ENCODE peak calls at places on chromosomes 12 and 14, in five cellular contexts. One of them, this sample, is unnamed.

GRCh38 chr14:101084436-101084826 is 180.9 kb upstream of the RTL1 start:
- DNase-seq in gastrocnemius medialis: no peak
- DNase-seq in GM23338: no peak
- DNase-seq in activated CD8-positive, alpha-beta T cell treated with anti-CD3 and anti-CD28 coated beads for 36 hours: no peak
- DNase-seq in fibroblast of lung: no peak
- DNase-seq in this sample: no peak

GRCh38 chr12:14167005-14167628 is 185.7 kb upstream of the GRIN2B start:
- DNase-seq in gastrocnemius medialis: no peak
- DNase-seq in GM23338: peak; percentile 75
- DNase-seq in activated CD8-positive, alpha-beta T cell treated with anti-CD3 and anti-CD28 coated beads for 36 hours: peak; percentile 48
- DNase-seq in fibroblast of lung: peak; percentile 18
- DNase-seq in this sample: no peak

GRCh38 chr14:41662780-41663477 is 56.3 kb downstream of the LRFN5 start:
- DNase-seq in gastrocnemius medialis: no peak
- DNase-seq in GM23338: no peak
- DNase-seq in activated CD8-positive, alpha-beta T cell treated with anti-CD3 and anti-CD28 coated beads for 36 hours: no peak
- DNase-seq in fibroblast of lung: peak; percentile 7
- DNase-seq in this sample: no peak

GRCh38 chr12:77710209-77710608 is 120.5 kb upstream of the NAV3 start:
- DNase-seq in gastrocnemius medialis: no peak
- DNase-seq in GM23338: no peak
- DNase-seq in activated CD8-positive, alpha-beta T cell treated with anti-CD3 and anti-CD28 coated beads for 36 hours: no peak
- DNase-seq in fibroblast of lung: no peak
- DNase-seq in this sample: no peak

GRCh38 chr12:112401903-112402498 is 7.4 kb downstream of the RPL6 start:
- DNase-seq in gastrocnemius medialis: no peak
- DNase-seq in GM23338: no peak
- DNase-seq in activated CD8-positive, alpha-beta T cell treated with anti-CD3 and anti-CD28 coated beads for 36 hours: no peak
- DNase-seq in fibroblast of lung: no peak
- DNase-seq in this sample: no peak

GRCh38 chr12:75971253-75971652 is 60.3 kb downstream of the PHLDA1 start:
- DNase-seq in gastrocnemius medialis: no peak
- DNase-seq in GM23338: no peak
- DNase-seq in activated CD8-positive, alpha-beta T cell treated with anti-CD3 and anti-CD28 coated beads for 36 hours: peak; percentile 22
- DNase-seq in fibroblast of lung: no peak
- DNase-seq in this sample: no peak

GRCh38 chr12:21600196-21600595 is 4.5 kb downstream of the GYS2 start:
- DNase-seq in gastrocnemius medialis: no peak
- DNase-seq in GM23338: no peak
- DNase-seq in activated CD8-positive, alpha-beta T cell treated with anti-CD3 and anti-CD28 coated beads for 36 hours: no peak
- DNase-seq in fibroblast of lung: no peak
- DNase-seq in this sample: no peak

GRCh38 chr14:34170891-34171290 is 220.0 kb upstream of the EGLN3 start:
- DNase-seq in gastrocnemius medialis: no peak
- DNase-seq in GM23338: no peak
- DNase-seq in activated CD8-positive, alpha-beta T cell treated with anti-CD3 and anti-CD28 coated beads for 36 hours: no peak
- DNase-seq in fibroblast of lung: no peak
- DNase-seq in this sample: no peak

GRCh38 chr14:59761851-59762250 is 108.7 kb downstream of the RTN1 start:
- DNase-seq in gastrocnemius medialis: no peak
- DNase-seq in GM23338: no peak
- DNase-seq in activated CD8-positive, alpha-beta T cell treated with anti-CD3 and anti-CD28 coated beads for 36 hours: no peak
- DNase-seq in fibroblast of lung: no peak
- DNase-seq in this sample: no peak

GRCh38 chr14:25061923-25062321 is 12.0 kb upstream of the STXBP6 start:
- DNase-seq in gastrocnemius medialis: no peak
- DNase-seq in GM23338: no peak
- DNase-seq in activated CD8-positive, alpha-beta T cell treated with anti-CD3 and anti-CD28 coated beads for 36 hours: no peak
- DNase-seq in fibroblast of lung: no peak
- DNase-seq in this sample: no peak

GRCh38 chr14:99430491-99430890 is 50.2 kb downstream of the SETD3 start:
- DNase-seq in gastrocnemius medialis: no peak
- DNase-seq in GM23338: peak; percentile 80
- DNase-seq in activated CD8-positive, alpha-beta T cell treated with anti-CD3 and anti-CD28 coated beads for 36 hours: peak; percentile 49
- DNase-seq in fibroblast of lung: no peak
- DNase-seq in this sample: no peak

GRCh38 chr12:69428351-69429048 is 41.7 kb upstream of the FRS2 start:
- DNase-seq in gastrocnemius medialis: no peak
- DNase-seq in GM23338: no peak
- DNase-seq in activated CD8-positive, alpha-beta T cell treated with anti-CD3 and anti-CD28 coated beads for 36 hours: no peak
- DNase-seq in fibroblast of lung: no peak
- DNase-seq in this sample: no peak

GRCh38 chr12:23771230-23771949 is 178.1 kb downstream of the SOX5 start:
- DNase-seq in gastrocnemius medialis: peak; percentile 5
- DNase-seq in GM23338: no peak
- DNase-seq in activated CD8-positive, alpha-beta T cell treated with anti-CD3 and anti-CD28 coated beads for 36 hours: no peak
- DNase-seq in fibroblast of lung: peak; percentile 21
- DNase-seq in this sample: no peak

GRCh38 chr12:21656931-21657335 is 709 bp downstream of the LDHB start:
- DNase-seq in gastrocnemius medialis: no peak
- DNase-seq in GM23338: peak; percentile 53
- DNase-seq in activated CD8-positive, alpha-beta T cell treated with anti-CD3 and anti-CD28 coated beads for 36 hours: peak; percentile 68
- DNase-seq in fibroblast of lung: peak; percentile 50
- DNase-seq in this sample: no peak

GRCh38 chr12:5438671-5439200 is 6.8 kb downstream of the NTF3 start:
- DNase-seq in gastrocnemius medialis: no peak
- DNase-seq in GM23338: no peak
- DNase-seq in activated CD8-positive, alpha-beta T cell treated with anti-CD3 and anti-CD28 coated beads for 36 hours: no peak
- DNase-seq in fibroblast of lung: peak; percentile 71
- DNase-seq in this sample: no peak

GRCh38 chr12:124658302-124658701 is 90.9 kb upstream of the NCOR2 start:
- DNase-seq in gastrocnemius medialis: no peak
- DNase-seq in GM23338: no peak
- DNase-seq in activated CD8-positive, alpha-beta T cell treated with anti-CD3 and anti-CD28 coated beads for 36 hours: no peak
- DNase-seq in fibroblast of lung: no peak
- DNase-seq in this sample: no peak

GRCh38 chr12:62211510-62211909 is 48.7 kb upstream of the USP15 start:
- DNase-seq in gastrocnemius medialis: no peak
- DNase-seq in GM23338: no peak
- DNase-seq in activated CD8-positive, alpha-beta T cell treated with anti-CD3 and anti-CD28 coated beads for 36 hours: no peak
- DNase-seq in fibroblast of lung: no peak
- DNase-seq in this sample: no peak

GRCh38 chr14:45120109-45120508 is 14.2 kb downstream of the FKBP3 start:
- DNase-seq in gastrocnemius medialis: no peak
- DNase-seq in GM23338: no peak
- DNase-seq in activated CD8-positive, alpha-beta T cell treated with anti-CD3 and anti-CD28 coated beads for 36 hours: no peak
- DNase-seq in fibroblast of lung: no peak
- DNase-seq in this sample: no peak

GRCh38 chr14:99520571-99521081 is 39.4 kb downstream of the CCNK start:
- DNase-seq in gastrocnemius medialis: no peak
- DNase-seq in GM23338: no peak
- DNase-seq in activated CD8-positive, alpha-beta T cell treated with anti-CD3 and anti-CD28 coated beads for 36 hours: no peak
- DNase-seq in fibroblast of lung: no peak
- DNase-seq in this sample: no peak

GRCh38 chr14:21087294-21088091 is 11.0 kb downstream of the ZNF219 start:
- DNase-seq in gastrocnemius medialis: no peak
- DNase-seq in GM23338: peak; percentile 97
- DNase-seq in activated CD8-positive, alpha-beta T cell treated with anti-CD3 and anti-CD28 coated beads for 36 hours: peak; percentile 59
- DNase-seq in fibroblast of lung: peak; percentile 94
- DNase-seq in this sample: peak; percentile 84

GRCh38 chr14:82565825-82566224 is 1032.2 kb upstream of the SEL1L start:
- DNase-seq in gastrocnemius medialis: no peak
- DNase-seq in GM23338: no peak
- DNase-seq in activated CD8-positive, alpha-beta T cell treated with anti-CD3 and anti-CD28 coated beads for 36 hours: no peak
- DNase-seq in fibroblast of lung: no peak
- DNase-seq in this sample: no peak

GRCh38 chr14:36313898-36314297 is 6.5 kb downstream of the MBIP start:
- DNase-seq in gastrocnemius medialis: no peak
- DNase-seq in GM23338: peak; percentile 21
- DNase-seq in activated CD8-positive, alpha-beta T cell treated with anti-CD3 and anti-CD28 coated beads for 36 hours: no peak
- DNase-seq in fibroblast of lung: no peak
- DNase-seq in this sample: no peak

GRCh38 chr14:88597038-88597437 is 34.2 kb downstream of the ZC3H14 start:
- DNase-seq in gastrocnemius medialis: no peak
- DNase-seq in GM23338: no peak
- DNase-seq in activated CD8-positive, alpha-beta T cell treated with anti-CD3 and anti-CD28 coated beads for 36 hours: no peak
- DNase-seq in fibroblast of lung: no peak
- DNase-seq in this sample: no peak

GRCh38 chr14:64520699-64521098 is 16.1 kb downstream of the ZBTB1 start:
- DNase-seq in gastrocnemius medialis: no peak
- DNase-seq in GM23338: no peak
- DNase-seq in activated CD8-positive, alpha-beta T cell treated with anti-CD3 and anti-CD28 coated beads for 36 hours: no peak
- DNase-seq in fibroblast of lung: no peak
- DNase-seq in this sample: no peak

GRCh38 chr12:47991106-47991550 is 13.1 kb downstream of the COL2A1 start:
- DNase-seq in gastrocnemius medialis: no peak
- DNase-seq in GM23338: no peak
- DNase-seq in activated CD8-positive, alpha-beta T cell treated with anti-CD3 and anti-CD28 coated beads for 36 hours: no peak
- DNase-seq in fibroblast of lung: no peak
- DNase-seq in this sample: no peak

GRCh38 chr12:110137786-110138185 is 13.6 kb downstream of the IFT81 start:
- DNase-seq in gastrocnemius medialis: no peak
- DNase-seq in GM23338: no peak
- DNase-seq in activated CD8-positive, alpha-beta T cell treated with anti-CD3 and anti-CD28 coated beads for 36 hours: no peak
- DNase-seq in fibroblast of lung: no peak
- DNase-seq in this sample: no peak

GRCh38 chr12:44193281-44193680 is 357.4 kb downstream of the TMEM117 start:
- DNase-seq in gastrocnemius medialis: no peak
- DNase-seq in GM23338: no peak
- DNase-seq in activated CD8-positive, alpha-beta T cell treated with anti-CD3 and anti-CD28 coated beads for 36 hours: no peak
- DNase-seq in fibroblast of lung: no peak
- DNase-seq in this sample: no peak

GRCh38 chr12:93892431-93893210 is 215.4 kb downstream of the CRADD start:
- DNase-seq in gastrocnemius medialis: peak; percentile 26
- DNase-seq in GM23338: peak; percentile 38
- DNase-seq in activated CD8-positive, alpha-beta T cell treated with anti-CD3 and anti-CD28 coated beads for 36 hours: no peak
- DNase-seq in fibroblast of lung: no peak
- DNase-seq in this sample: no peak
- TF ChIP-seq CTCF in gastrocnemius medialis: no peak
- TF ChIP-seq CTCF in GM23338: no peak
- TF ChIP-seq CTCF in activated CD8-positive, alpha-beta T cell treated with anti-CD3 and anti-CD28 coated beads for 36 hours: no peak
- TF ChIP-seq CTCF in fibroblast of lung: no peak
- TF ChIP-seq CTCF in this sample: no peak

GRCh38 chr12:116773276-116773731 is 35.2 kb downstream of the RNFT2 start:
- DNase-seq in gastrocnemius medialis: no peak
- DNase-seq in GM23338: peak; percentile 66
- DNase-seq in activated CD8-positive, alpha-beta T cell treated with anti-CD3 and anti-CD28 coated beads for 36 hours: no peak
- DNase-seq in fibroblast of lung: no peak
- DNase-seq in this sample: no peak
- TF ChIP-seq CTCF in gastrocnemius medialis: no peak
- TF ChIP-seq CTCF in GM23338: peak; percentile 33
- TF ChIP-seq CTCF in activated CD8-positive, alpha-beta T cell treated with anti-CD3 and anti-CD28 coated beads for 36 hours: no peak
- TF ChIP-seq CTCF in fibroblast of lung: no peak
- TF ChIP-seq CTCF in this sample: no peak

GRCh38 chr12:121792607-121793500 is 634 bp downstream of the RHOF start:
- DNase-seq in gastrocnemius medialis: no peak
- DNase-seq in GM23338: peak; percentile 67
- DNase-seq in activated CD8-positive, alpha-beta T cell treated with anti-CD3 and anti-CD28 coated beads for 36 hours: peak; percentile 85
- DNase-seq in fibroblast of lung: no peak
- DNase-seq in this sample: no peak
- TF ChIP-seq CTCF in gastrocnemius medialis: no peak
- TF ChIP-seq CTCF in GM23338: no peak
- TF ChIP-seq CTCF in activated CD8-positive, alpha-beta T cell treated with anti-CD3 and anti-CD28 coated beads for 36 hours: no peak
- TF ChIP-seq CTCF in fibroblast of lung: no peak
- TF ChIP-seq CTCF in this sample: no peak

GRCh38 chr14:53792909-53793308 is 163.7 kb downstream of the BMP4 start:
- DNase-seq in gastrocnemius medialis: no peak
- DNase-seq in GM23338: peak; percentile 43
- DNase-seq in activated CD8-positive, alpha-beta T cell treated with anti-CD3 and anti-CD28 coated beads for 36 hours: no peak
- DNase-seq in fibroblast of lung: no peak
- DNase-seq in this sample: no peak
- TF ChIP-seq CTCF in gastrocnemius medialis: no peak
- TF ChIP-seq CTCF in GM23338: peak; percentile 51
- TF ChIP-seq CTCF in activated CD8-positive, alpha-beta T cell treated with anti-CD3 and anti-CD28 coated beads for 36 hours: no peak
- TF ChIP-seq CTCF in fibroblast of lung: no peak
- TF ChIP-seq CTCF in this sample: no peak

GRCh38 chr14:106488293-106488692 is 961.9 kb downstream of the TMEM121 start:
- DNase-seq in gastrocnemius medialis: no peak
- DNase-seq in GM23338: no peak
- DNase-seq in activated CD8-positive, alpha-beta T cell treated with anti-CD3 and anti-CD28 coated beads for 36 hours: no peak
- DNase-seq in fibroblast of lung: no peak
- DNase-seq in this sample: no peak

GRCh38 chr14:106490442-106490841 is 964.1 kb downstream of the TMEM121 start:
- DNase-seq in gastrocnemius medialis: no peak
- DNase-seq in GM23338: no peak
- DNase-seq in activated CD8-positive, alpha-beta T cell treated with anti-CD3 and anti-CD28 coated beads for 36 hours: no peak
- DNase-seq in fibroblast of lung: no peak
- DNase-seq in this sample: no peak

GRCh38 chr14:106489112-106489881 is 962.9 kb downstream of the TMEM121 start:
- DNase-seq in gastrocnemius medialis: no peak
- DNase-seq in GM23338: no peak
- DNase-seq in activated CD8-positive, alpha-beta T cell treated with anti-CD3 and anti-CD28 coated beads for 36 hours: peak; percentile 63
- DNase-seq in fibroblast of lung: no peak
- DNase-seq in this sample: no peak

GRCh38 chr14:106493962-106494823 is 967.8 kb downstream of the TMEM121 start:
- DNase-seq in gastrocnemius medialis: no peak
- DNase-seq in GM23338: no peak
- DNase-seq in activated CD8-positive, alpha-beta T cell treated with anti-CD3 and anti-CD28 coated beads for 36 hours: no peak
- DNase-seq in fibroblast of lung: no peak
- DNase-seq in this sample: no peak

GRCh38 chr14:106491851-106492250 is 965.5 kb downstream of the TMEM121 start:
- DNase-seq in gastrocnemius medialis: no peak
- DNase-seq in GM23338: peak; percentile 20
- DNase-seq in activated CD8-positive, alpha-beta T cell treated with anti-CD3 and anti-CD28 coated beads for 36 hours: peak; percentile 60
- DNase-seq in fibroblast of lung: no peak
- DNase-seq in this sample: no peak
- TF ChIP-seq CTCF in gastrocnemius medialis: no peak
- TF ChIP-seq CTCF in GM23338: peak; percentile 26
- TF ChIP-seq CTCF in activated CD8-positive, alpha-beta T cell treated with anti-CD3 and anti-CD28 coated beads for 36 hours: peak; percentile 58
- TF ChIP-seq CTCF in fibroblast of lung: no peak
- TF ChIP-seq CTCF in this sample: no peak

DNA sequence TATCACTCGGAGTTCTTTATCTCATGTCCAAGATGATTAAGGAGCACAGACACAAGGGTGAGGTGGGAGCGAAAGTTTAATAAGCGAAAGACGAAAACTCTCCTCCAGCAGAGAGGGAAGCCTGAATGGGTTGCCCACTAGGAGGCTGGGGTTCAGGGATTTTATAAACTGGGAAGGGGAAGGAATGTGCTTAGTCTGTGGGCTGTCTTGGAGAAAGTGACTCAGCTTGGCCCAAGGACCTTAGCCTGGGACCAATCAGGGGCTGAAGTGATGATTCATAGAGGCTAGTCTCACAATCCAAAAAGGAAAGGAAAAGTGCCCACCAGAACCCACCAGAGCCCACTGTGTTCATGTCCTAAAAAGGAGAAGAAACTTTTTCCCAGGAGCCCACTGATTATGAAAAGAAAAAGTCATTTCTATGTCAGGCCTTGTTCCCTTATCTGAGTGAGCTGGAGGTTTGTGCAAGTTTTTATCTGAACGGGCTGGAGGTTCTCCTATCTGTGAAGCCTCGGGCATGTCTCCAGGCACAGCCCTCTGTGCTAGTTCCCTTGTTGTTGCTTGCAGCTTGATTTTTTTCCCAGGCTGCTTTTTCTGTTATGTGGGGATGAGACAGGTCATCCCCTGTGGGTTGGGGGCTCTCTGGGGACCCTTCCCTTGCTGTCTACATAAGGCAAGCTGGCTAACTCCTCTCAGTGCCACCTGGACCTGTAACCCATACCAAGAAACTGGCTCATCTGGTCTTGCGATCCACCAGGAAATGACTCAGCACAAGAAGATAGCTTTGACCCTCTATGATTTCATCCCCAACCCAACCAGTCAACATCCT is 8.3 kb upstream of the GOLGA5 start:
- DNase-seq in gastrocnemius medialis: no peak
- DNase-seq in GM23338: peak; percentile 6
- DNase-seq in activated CD8-positive, alpha-beta T cell treated with anti-CD3 and anti-CD28 coated beads for 36 hours: no peak
- DNase-seq in fibroblast of lung: peak; percentile 92
- DNase-seq in this sample: no peak
- TF ChIP-seq CTCF in gastrocnemius medialis: no peak
- TF ChIP-seq CTCF in GM23338: no peak
- TF ChIP-seq CTCF in activated CD8-positive, alpha-beta T cell treated with anti-CD3 and anti-CD28 coated beads for 36 hours: no peak
- TF ChIP-seq CTCF in fibroblast of lung: peak; percentile 41
- TF ChIP-seq CTCF in this sample: peak; percentile 37

This sample was measured in AG04449.